ENCODE peak calls at places on chromosomes 2 and 18, in five cellular contexts. One of them, this sample, is unnamed.

GRCh38 chr2:120740765-120741513 is 5.3 kb downstream of the GLI2 start:
- DNase-seq in HepG2: no peak
- DNase-seq in transverse colon: no peak
- DNase-seq in NB4: no peak
- DNase-seq in stomach: no peak
- DNase-seq in this sample: no peak

GRCh38 chr2:30569991-30570390 is 122.9 kb downstream of the LCLAT1 start:
- DNase-seq in HepG2: no peak
- DNase-seq in transverse colon: no peak
- DNase-seq in NB4: no peak
- DNase-seq in stomach: no peak
- DNase-seq in this sample: no peak

GRCh38 chr18:944440-944839 is 39.8 kb downstream of the ADCYAP1 start:
- DNase-seq in HepG2: no peak
- DNase-seq in transverse colon: no peak
- DNase-seq in NB4: no peak
- DNase-seq in stomach: no peak
- DNase-seq in this sample: no peak

GRCh38 chr18:70041459-70042020 is 93.9 kb upstream of the CD226 start:
- DNase-seq in HepG2: no peak
- DNase-seq in transverse colon: no peak
- DNase-seq in NB4: no peak
- DNase-seq in stomach: no peak
- DNase-seq in this sample: no peak

GRCh38 chr2:32060266-32060665 is 3.1 kb upstream of the SPAST start:
- DNase-seq in HepG2: no peak
- DNase-seq in transverse colon: no peak
- DNase-seq in NB4: no peak
- DNase-seq in stomach: no peak
- DNase-seq in this sample: no peak

GRCh38 chr2:40914648-40915047 is 462.8 kb upstream of the SLC8A1 start:
- DNase-seq in HepG2: no peak
- DNase-seq in transverse colon: no peak
- DNase-seq in NB4: no peak
- DNase-seq in stomach: no peak
- DNase-seq in this sample: no peak

GRCh38 chr2:170298861-170299429 is 121.0 kb downstream of the MYO3B start:
- DNase-seq in HepG2: no peak
- DNase-seq in transverse colon: no peak
- DNase-seq in NB4: no peak
- DNase-seq in stomach: no peak
- DNase-seq in this sample: peak; percentile 45

GRCh38 chr2:238603596-238603995 is 176.9 kb downstream of the ASB1 start:
- DNase-seq in HepG2: no peak
- DNase-seq in transverse colon: no peak
- DNase-seq in NB4: no peak
- DNase-seq in stomach: no peak
- DNase-seq in this sample: no peak

GRCh38 chr2:25340340-25340886 is 1.3 kb downstream of the DNMT3A start:
- DNase-seq in HepG2: no peak
- DNase-seq in transverse colon: peak; percentile 57
- DNase-seq in NB4: peak; percentile 36
- DNase-seq in stomach: no peak
- DNase-seq in this sample: peak; percentile 23

GRCh38 chr2:105802587-105802986 is 57.9 kb downstream of the NCK2 start:
- DNase-seq in HepG2: no peak
- DNase-seq in transverse colon: no peak
- DNase-seq in NB4: peak; percentile 70
- DNase-seq in stomach: no peak
- DNase-seq in this sample: no peak

GRCh38 chr18:9775172-9775571 is 67.1 kb downstream of the RAB31 start:
- DNase-seq in HepG2: no peak
- DNase-seq in transverse colon: no peak
- DNase-seq in NB4: peak; percentile 80
- DNase-seq in stomach: no peak
- DNase-seq in this sample: no peak

GRCh38 chr18:46452820-46453219 is 204.2 kb downstream of the LOXHD1 start:
- DNase-seq in HepG2: no peak
- DNase-seq in transverse colon: no peak
- DNase-seq in NB4: no peak
- DNase-seq in stomach: no peak
- DNase-seq in this sample: no peak

GRCh38 chr2:62147610-62148301 is 48.2 kb upstream of the B3GNT2 start:
- DNase-seq in HepG2: no peak
- DNase-seq in transverse colon: no peak
- DNase-seq in NB4: no peak
- DNase-seq in stomach: no peak
- DNase-seq in this sample: no peak

GRCh38 chr2:43124667-43125057 is 101.7 kb downstream of the ZFP36L2 start:
- DNase-seq in HepG2: no peak
- DNase-seq in transverse colon: no peak
- DNase-seq in NB4: no peak
- DNase-seq in stomach: no peak
- DNase-seq in this sample: no peak

GRCh38 chr2:136117909-136118818 is at the start of gene CXCR4:
- DNase-seq in HepG2: no peak
- DNase-seq in transverse colon: peak; percentile 83
- DNase-seq in NB4: peak; percentile 87
- DNase-seq in stomach: peak; percentile 80
- DNase-seq in this sample: peak; percentile 78

GRCh38 chr2:26412091-26412673 is 10.5 kb downstream of the DRC1 start:
- DNase-seq in HepG2: peak; percentile 45
- DNase-seq in transverse colon: no peak
- DNase-seq in NB4: peak; percentile 98
- DNase-seq in stomach: no peak
- DNase-seq in this sample: peak; percentile 83

GRCh38 chr2:190837417-190837816 is 43.2 kb upstream of the GLS start:
- DNase-seq in HepG2: no peak
- DNase-seq in transverse colon: no peak
- DNase-seq in NB4: no peak
- DNase-seq in stomach: no peak
- DNase-seq in this sample: no peak

GRCh38 chr2:65393743-65394422 is 38.5 kb downstream of the SPRED2 start:
- DNase-seq in HepG2: no peak
- DNase-seq in transverse colon: no peak
- DNase-seq in NB4: peak; percentile 56
- DNase-seq in stomach: no peak
- DNase-seq in this sample: no peak

GRCh38 chr2:227643990-227644551 is 22.5 kb upstream of the SCYGR5 start:
- DNase-seq in HepG2: peak; percentile 98
- DNase-seq in transverse colon: no peak
- DNase-seq in NB4: no peak
- DNase-seq in stomach: no peak
- DNase-seq in this sample: no peak

GRCh38 chr2:80643598-80643997 is 339.0 kb upstream of the LRRTM1 start:
- DNase-seq in HepG2: no peak
- DNase-seq in transverse colon: no peak
- DNase-seq in NB4: no peak
- DNase-seq in stomach: no peak
- DNase-seq in this sample: no peak

GRCh38 chr18:80097201-80097600 is 11.9 kb upstream of the ADNP2 start:
- DNase-seq in HepG2: no peak
- DNase-seq in transverse colon: no peak
- DNase-seq in NB4: no peak
- DNase-seq in stomach: no peak
- DNase-seq in this sample: no peak

GRCh38 chr2:9191044-9191481 is 15.5 kb upstream of the ASAP2 start:
- DNase-seq in HepG2: peak; percentile 82
- DNase-seq in transverse colon: peak; percentile 53
- DNase-seq in NB4: peak; percentile 77
- DNase-seq in stomach: peak; percentile 68
- DNase-seq in this sample: no peak

GRCh38 chr2:25324905-25325592 is 16.7 kb downstream of the DNMT3A start:
- DNase-seq in HepG2: no peak
- DNase-seq in transverse colon: no peak
- DNase-seq in NB4: no peak
- DNase-seq in stomach: no peak
- DNase-seq in this sample: no peak

GRCh38 chr2:23530121-23530908 is 145.3 kb downstream of the KLHL29 start:
- DNase-seq in HepG2: no peak
- DNase-seq in transverse colon: no peak
- DNase-seq in NB4: no peak
- DNase-seq in stomach: no peak
- DNase-seq in this sample: no peak

GRCh38 chr2:220302756-220303155 is 675.3 kb downstream of the SLC4A3 start:
- DNase-seq in HepG2: no peak
- DNase-seq in transverse colon: no peak
- DNase-seq in NB4: no peak
- DNase-seq in stomach: no peak
- DNase-seq in this sample: no peak

GRCh38 chr2:157628532-157629415 is at the start of gene ACVR1C:
- DNase-seq in HepG2: peak; percentile 84
- DNase-seq in transverse colon: peak; percentile 90
- DNase-seq in NB4: peak; percentile 5
- DNase-seq in stomach: peak; percentile 82
- DNase-seq in this sample: peak; percentile 56
- TF ChIP-seq POLR2A in HepG2: no peak
- TF ChIP-seq POLR2A in transverse colon: peak; percentile 74
- TF ChIP-seq POLR2A in NB4: no peak
- TF ChIP-seq POLR2A in stomach: no peak
- TF ChIP-seq POLR2A in this sample: no peak

GRCh38 chr2:10285191-10285577 is 17.5 kb upstream of the HPCAL1 start:
- DNase-seq in HepG2: no peak
- DNase-seq in transverse colon: no peak
- DNase-seq in NB4: peak; percentile 78
- DNase-seq in stomach: no peak
- DNase-seq in this sample: no peak

GRCh38 chr2:10282621-10283105 is 20.0 kb upstream of the HPCAL1 start:
- DNase-seq in HepG2: no peak
- DNase-seq in transverse colon: no peak
- DNase-seq in NB4: peak; percentile 85
- DNase-seq in stomach: no peak
- DNase-seq in this sample: no peak

GRCh38 chr2:10284108-10284870 is 18.4 kb upstream of the HPCAL1 start:
- DNase-seq in HepG2: no peak
- DNase-seq in transverse colon: no peak
- DNase-seq in NB4: no peak
- DNase-seq in stomach: no peak
- DNase-seq in this sample: no peak

GRCh38 chr2:10281891-10282290 is 20.8 kb upstream of the HPCAL1 start:
- DNase-seq in HepG2: no peak
- DNase-seq in transverse colon: no peak
- DNase-seq in NB4: no peak
- DNase-seq in stomach: no peak
- DNase-seq in this sample: no peak

DNA sequence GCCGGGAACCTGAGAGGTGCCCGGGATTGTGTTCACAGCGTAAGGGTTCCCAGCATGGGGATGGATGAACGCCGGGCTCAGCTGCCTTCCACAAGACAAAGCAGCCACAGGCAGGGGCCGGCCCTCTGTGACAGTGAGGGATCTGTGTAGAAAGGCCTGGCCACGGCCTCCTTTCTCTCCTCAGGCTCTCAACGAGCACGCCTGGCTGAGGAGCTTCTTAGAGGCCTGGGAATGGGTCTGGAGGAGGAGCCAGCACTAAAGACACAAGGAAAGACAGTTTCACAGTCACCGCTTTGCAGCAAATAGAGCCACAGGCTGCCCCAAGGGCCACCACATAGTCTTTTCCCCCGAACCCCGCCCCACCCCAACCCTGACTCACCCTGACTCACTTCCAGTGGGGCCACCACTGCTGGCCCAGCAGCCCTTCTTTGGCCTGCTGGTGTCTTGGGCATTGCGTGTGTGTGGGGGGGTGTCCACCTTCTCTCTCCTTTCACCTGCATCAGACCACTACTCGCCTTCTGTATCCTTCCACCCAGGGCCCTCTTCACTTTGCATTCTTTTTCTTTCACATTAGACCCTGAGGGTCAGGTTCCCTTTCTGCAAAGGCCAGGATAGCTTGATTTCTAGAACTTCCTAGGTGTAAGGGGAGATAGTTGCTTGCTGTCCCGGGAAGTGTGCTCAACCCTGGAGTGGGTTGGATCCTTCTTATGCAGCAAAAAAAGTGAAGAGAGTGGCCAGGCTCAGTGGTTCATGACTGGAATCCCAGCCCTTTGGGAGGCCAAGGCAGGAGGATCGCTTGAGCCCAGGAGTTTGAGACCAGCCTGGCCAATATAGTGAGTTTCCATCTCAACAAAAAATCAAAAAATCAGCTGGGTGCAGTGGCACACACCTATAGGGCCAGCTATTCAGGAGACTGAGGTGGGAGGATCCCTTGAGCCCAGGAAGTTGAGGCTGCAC is 19.3 kb upstream of the HPCAL1 start:
- DNase-seq in HepG2: peak; percentile 45
- DNase-seq in transverse colon: no peak
- DNase-seq in NB4: peak; percentile 99
- DNase-seq in stomach: no peak
- DNase-seq in this sample: peak; percentile 70
- TF ChIP-seq POLR2A in HepG2: no peak
- TF ChIP-seq POLR2A in transverse colon: no peak
- TF ChIP-seq POLR2A in NB4: peak; percentile 13
- TF ChIP-seq POLR2A in stomach: no peak
- TF ChIP-seq POLR2A in this sample: no peak

DNA sequence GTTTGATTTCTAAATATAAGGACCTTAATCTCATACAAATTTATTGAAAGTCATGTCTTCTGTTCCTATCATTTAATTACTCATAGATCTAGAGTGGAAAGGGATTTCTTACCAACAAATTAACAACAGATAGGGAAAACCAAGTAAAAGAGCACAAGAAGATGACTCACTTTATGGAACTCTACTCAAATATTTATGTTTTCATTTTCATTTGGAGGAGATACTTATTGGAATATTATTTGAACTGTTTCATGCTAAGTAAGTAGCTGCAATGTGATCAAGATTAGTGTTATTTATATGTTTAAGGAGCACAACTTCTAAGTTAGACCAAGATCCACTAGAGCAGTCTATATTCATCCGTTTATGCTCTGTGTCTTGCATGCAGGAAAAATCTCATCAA is 1.3 kb downstream of the NT5C1B start:
- DNase-seq in HepG2: no peak
- DNase-seq in transverse colon: no peak
- DNase-seq in NB4: no peak
- DNase-seq in stomach: no peak
- DNase-seq in this sample: no peak
- TF ChIP-seq POLR2A in HepG2: no peak
- TF ChIP-seq POLR2A in transverse colon: no peak
- TF ChIP-seq POLR2A in NB4: no peak
- TF ChIP-seq POLR2A in stomach: no peak
- TF ChIP-seq POLR2A in this sample: no peak

DNA sequence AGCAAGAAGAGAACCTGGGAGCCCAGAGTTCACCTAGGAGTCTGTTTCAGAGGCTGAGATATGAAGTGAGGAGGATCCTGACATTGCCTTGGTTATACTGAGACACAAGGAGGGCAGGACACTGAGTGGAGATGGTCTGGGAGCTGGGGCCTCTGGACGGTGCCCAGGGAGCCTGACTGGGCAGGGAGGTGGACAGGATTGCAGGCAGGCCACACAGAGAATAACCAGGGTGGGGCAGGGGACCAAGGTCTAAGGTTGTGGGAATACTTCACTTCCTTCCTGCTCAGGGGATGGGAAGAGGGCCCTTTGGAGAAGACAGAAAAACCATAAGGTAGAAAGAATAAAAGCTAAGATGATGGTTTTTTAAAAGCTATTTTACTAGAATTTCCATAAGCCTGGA is 18.7 kb downstream of the EDAR start:
- DNase-seq in HepG2: no peak
- DNase-seq in transverse colon: peak; percentile 68
- DNase-seq in NB4: no peak
- DNase-seq in stomach: no peak
- DNase-seq in this sample: no peak
- TF ChIP-seq POLR2A in HepG2: no peak
- TF ChIP-seq POLR2A in transverse colon: no peak
- TF ChIP-seq POLR2A in NB4: no peak
- TF ChIP-seq POLR2A in stomach: no peak
- TF ChIP-seq POLR2A in this sample: no peak